ENCODE peak calls at places on chromosomes 6 and 20, in five cellular contexts. V, G, U, Z and K are unnamed samples.

GRCh38 chr6:35299674-35300073 is 2.1 kb downstream of the DEF6 start:
- DNase-seq in V (peak; percentile 69), G (no peak), U (no peak), Z (no peak), K (peak; percentile 47)

GRCh38 chr6:41546866-41547798 is 951 bp downstream of the FOXP4 start:
- DNase-seq in V (no peak), G (peak; percentile 52), U (peak; percentile 52), Z (peak; percentile 54), K (no peak)

GRCh38 chr20:17848649-17849048 is 119.9 kb downstream of the SNX5 start:
- DNase-seq in V (peak; percentile 40), G (no peak), U (no peak), Z (no peak), K (no peak)

GRCh38 chr20:41222299-41222698 is 85.0 kb downstream of the PLCG1 start:
- DNase-seq in V (no peak), G (no peak), U (no peak), Z (no peak), K (no peak)

GRCh38 chr20:38225240-38225899 is 35.2 kb downstream of the KIAA1755 start:
- DNase-seq in V (no peak), G (no peak), U (no peak), Z (no peak), K (no peak)

GRCh38 chr6:52518279-52518944 is 58.4 kb downstream of the TRAM2 start:
- DNase-seq in V (no peak), G (no peak), U (no peak), Z (no peak), K (no peak)

GRCh38 chr20:53149184-53149651 is 177.1 kb downstream of the TSHZ2 start:
- DNase-seq in V (no peak), G (no peak), U (no peak), Z (no peak), K (no peak)

GRCh38 chr20:62741191-62741676 is 32.6 kb downstream of the NTSR1 start:
- DNase-seq in V (peak; percentile 32), G (no peak), U (peak; percentile 47), Z (peak; percentile 9), K (no peak)

GRCh38 chr6:63571382-63571882 is 848 bp upstream of the LOC128125822 start:
- DNase-seq in V (no peak), G (no peak), U (no peak), Z (no peak), K (no peak)

GRCh38 chr6:75747371-75747984 is 1.6 kb upstream of the MYO6 start:
- DNase-seq in V (no peak), G (no peak), U (no peak), Z (no peak), K (no peak)

GRCh38 chr20:46117704-46118467 is at the start of gene CD40:
- DNase-seq in V (peak; percentile 69), G (peak; percentile 89), U (peak; percentile 79), Z (peak; percentile 79), K (no peak)

GRCh38 chr20:50064640-50065615 is 48.0 kb downstream of the UBE2V1 start:
- DNase-seq in V (no peak), G (no peak), U (no peak), Z (no peak), K (no peak)

GRCh38 chr6:100704941-100705340 is 176.2 kb downstream of the ASCC3 start:
- DNase-seq in V (no peak), G (no peak), U (no peak), Z (no peak), K (no peak)

GRCh38 chr6:72621243-72622093 is at the start of gene KCNQ5:
- DNase-seq in V (no peak), G (no peak), U (no peak), Z (peak; percentile 18), K (no peak)

GRCh38 chr6:168122011-168122410 is 43.0 kb upstream of the FRMD1 start:
- DNase-seq in V (no peak), G (no peak), U (no peak), Z (no peak), K (no peak)

GRCh38 chr20:4151991-4152695 is 136.8 kb upstream of the RNF24 start:
- DNase-seq in V (peak; percentile 83), G (no peak), U (no peak), Z (no peak), K (peak; percentile 41)